ENCODE peak calls at places on chromosomes 13 and 19, in four cellular contexts. C is activated CD4-positive, alpha-beta T cell treated with anti-CD3 and anti-CD28 coated beads for 36 hours; F is effector memory CD4-positive, alpha-beta T cell; M is BE2C. Q is an unnamed sample.

GRCh38 chr19:57818378-57818777 is 3.7 kb upstream of the ZNF552 start:
- DNase-seq in M (no peak), C (no peak), F (no peak), Q (no peak)

GRCh38 chr19:18479964-18480723 is 41.7 kb downstream of the ELL start:
- DNase-seq in C (no peak), F (no peak), M (no peak), Q (peak; percentile 84)

GRCh38 chr13:37869506-37869755 is 141 bp downstream of the TRPC4 start:
- DNase-seq in F (no peak), M (no peak), C (no peak), Q (no peak)

GRCh38 chr13:30398601-30399072 is 23.7 kb upstream of the UBE2L5 start:
- DNase-seq in M (no peak), F (no peak), C (no peak), Q (no peak)

GRCh38 chr13:27309967-27310598 is 39.5 kb downstream of the RASL11A start:
- DNase-seq in C (no peak), F (no peak), M (no peak), Q (peak; percentile 40)

GRCh38 chr19:9967326-9967725 is 31.0 kb upstream of the OLFM2 start:
- DNase-seq in F (no peak), C (no peak), M (no peak), Q (no peak)

GRCh38 chr19:3065675-3066357 is 3.5 kb upstream of the TLE5 start:
- DNase-seq in C (no peak), F (no peak), M (no peak), Q (no peak)

GRCh38 chr13:51452391-51453307 is at the start of gene INTS6:
- DNase-seq in M (peak; percentile 99), C (peak; percentile 99), F (peak; percentile 98), Q (peak; percentile 98)

GRCh38 chr19:56822755-56823154 is 17.8 kb downstream of the PEG3 start:
- DNase-seq in C (no peak), F (no peak), M (no peak), Q (no peak)

GRCh38 chr19:16260160-16260793 is 62.6 kb downstream of the AP1M1 start:
- DNase-seq in F (no peak), M (no peak), C (no peak), Q (no peak)

GRCh38 chr13:57624565-57625435 is 6.7 kb upstream of the PCDH17 start:
- DNase-seq in F (no peak), M (peak; percentile 73), C (peak; percentile 32), Q (peak; percentile 38)

GRCh38 chr19:2260341-2260751 is 4.1 kb upstream of the JSRP1 start:
- DNase-seq in F (no peak), M (no peak), C (no peak), Q (no peak)

GRCh38 chr13:111484129-111484925 is 163.9 kb downstream of the TEX29 start:
- DNase-seq in M (no peak), F (no peak), C (no peak), Q (no peak)

GRCh38 chr19:35126624-35126959 is 8.3 kb downstream of the LGI4 start:
- DNase-seq in F (no peak), M (no peak), C (no peak), Q (no peak)

GRCh38 chr19:46069841-46070341 is 29.1 kb upstream of the IGFL4 start:
- DNase-seq in F (no peak), C (no peak), M (no peak), Q (peak; percentile 88)

GRCh38 chr13:24199016-24199415 is 38.5 kb downstream of the SPATA13 start:
- DNase-seq in C (no peak), F (no peak), M (no peak), Q (no peak)

GRCh38 chr13:108288741-108289140 is 19.2 kb downstream of the TNFSF13B start:
- DNase-seq in F (no peak), C (no peak), M (no peak), Q (no peak)

GRCh38 chr13:98938801-98939200 is 39.1 kb downstream of the DOCK9 start:
- DNase-seq in M (no peak), F (no peak), C (no peak), Q (no peak)

GRCh38 chr13:97492257-97492656 is 58.3 kb downstream of the RAP2A start:
- DNase-seq in M (no peak), C (no peak), F (no peak), Q (no peak)

GRCh38 chr19:5627395-5627904 is 4.6 kb downstream of the SAFB start:
- DNase-seq in M (no peak), F (no peak), C (peak; percentile 78), Q (peak; percentile 22)

GRCh38 chr19:38401148-38401547 is 1.7 kb upstream of the FAM98C start:
- DNase-seq in M (no peak), C (no peak), F (no peak), Q (peak; percentile 56)

GRCh38 chr19:56348289-56348877 is 33.7 kb upstream of the ZSCAN5A start:
- DNase-seq in C (peak; percentile 61), M (peak; percentile 16), F (no peak), Q (peak; percentile 13)

GRCh38 chr13:58712191-58712590 is 1080.6 kb downstream of the PCDH17 start:
- DNase-seq in M (no peak), F (no peak), C (no peak), Q (no peak)

GRCh38 chr19:19224852-19225494 is 13.2 kb downstream of the NCAN start:
- DNase-seq in M (no peak), F (peak; percentile 53), C (peak; percentile 87), Q (peak; percentile 70)

GRCh38 chr19:4916292-4917082 is 7.2 kb downstream of the UHRF1 start:
- DNase-seq in F (peak; percentile 13), M (no peak), C (peak; percentile 62), Q (no peak)

Q was measured in RPMI7951.